ENCODE peak calls at places on chromosomes 12 and 14, in five cellular contexts. Z is astrocyte of the spinal cord, A is Calu3, L is neural crest cell, P is astrocyte of the cerebellum. E is an unnamed sample.

GRCh38 chr14:64706119-64706465 is 1.9 kb downstream of the PLEKHG3 start:
- DNase-seq in Z (no peak), A (no peak), L (no peak), P (no peak), E (no peak)

GRCh38 chr14:91185721-91186120 is 58.8 kb downstream of the GPR68 start:
- DNase-seq in Z (no peak), A (no peak), L (no peak), P (no peak), E (no peak)

GRCh38 chr12:8590842-8591545 is 21.7 kb downstream of the AICDA start:
- DNase-seq in Z (no peak), A (no peak), L (no peak), P (no peak), E (no peak)

GRCh38 chr12:6053541-6053940 is 70.9 kb downstream of the VWF start:
- DNase-seq in Z (no peak), A (peak), L (no peak), P (no peak), E (no peak)

GRCh38 chr12:89051065-89051677 is 301.1 kb downstream of the DUSP6 start:
- DNase-seq in Z (peak), A (peak), L (peak), P (peak), E (no peak)

GRCh38 chr12:71503579-71504470 is 64.2 kb downstream of the LGR5 start:
- DNase-seq in Z (no peak), A (no peak), L (no peak), P (peak), E (no peak)

GRCh38 chr12:22266101-22266500 is 68.4 kb downstream of the ST8SIA1 start:
- DNase-seq in Z (no peak), A (no peak), L (no peak), P (no peak), E (no peak)

GRCh38 chr12:5189173-5189572 is 145.5 kb downstream of the KCNA5 start:
- DNase-seq in Z (no peak), A (no peak), L (no peak), P (no peak), E (no peak)

GRCh38 chr14:49467091-49467490 is 119.1 kb downstream of the RPS29 start:
- DNase-seq in Z (no peak), A (no peak), L (no peak), P (no peak), E (no peak)

GRCh38 chr12:116726749-116727148 is 11.1 kb downstream of the SPRING1 start:
- DNase-seq in Z (no peak), A (no peak), L (no peak), P (no peak), E (no peak)

GRCh38 chr12:102568151-102568815 is 87.9 kb upstream of the IGF1 start:
- DNase-seq in Z (peak), A (no peak), L (no peak), P (no peak), E (no peak)

GRCh38 chr12:26271889-26272492 is 76.6 kb downstream of the SSPN start:
- DNase-seq in Z (peak), A (peak), L (no peak), P (peak), E (no peak)

GRCh38 chr14:68691031-68691864 is 101.6 kb downstream of the ZFP36L1 start:
- DNase-seq in Z (no peak), A (no peak), L (peak), P (no peak), E (no peak)

GRCh38 chr12:42692749-42693148 is 103.2 kb upstream of the PRICKLE1 start:
- DNase-seq in Z (no peak), A (no peak), L (no peak), P (no peak), E (no peak)

GRCh38 chr14:104933721-104934379 is 9.2 kb downstream of the PLD4 start:
- DNase-seq in Z (no peak), A (no peak), L (no peak), P (no peak), E (no peak)

GRCh38 chr12:93438266-93439050 is 3.3 kb downstream of the UBE2N start:
- DNase-seq in Z (no peak), A (no peak), L (no peak), P (no peak), E (no peak)

GRCh38 chr12:57739387-57739786 is 845 bp upstream of the AGAP2 start:
- DNase-seq in Z (no peak), A (no peak), L (no peak), P (no peak), E (no peak)

GRCh38 chr14:103207038-103207403 is 83.8 kb downstream of the TNFAIP2 start:
- DNase-seq in Z (no peak), A (peak), L (no peak), P (no peak), E (no peak)

GRCh38 chr12:644818-645552 is 18.3 kb downstream of the NINJ2 start:
- DNase-seq in Z (peak), A (no peak), L (no peak), P (peak), E (no peak)

GRCh38 chr12:76010732-76011458 is 20.7 kb downstream of the PHLDA1 start:
- DNase-seq in Z (peak), A (no peak), L (no peak), P (no peak), E (no peak)

GRCh38 chr12:45601888-45602287 is 127.6 kb upstream of the ARID2 start:
- DNase-seq in Z (no peak), A (no peak), L (no peak), P (no peak), E (no peak)

GRCh38 chr12:29732211-29732992 is 51.3 kb downstream of the TMTC1 start:
- DNase-seq in Z (peak), A (no peak), L (no peak), P (no peak), E (no peak)

GRCh38 chr14:105430535-105430934 is 10.9 kb downstream of the MTA1 start:
- DNase-seq in Z (peak), A (peak), L (no peak), P (peak), E (no peak)

GRCh38 chr12:123805119-123805518 is 43.0 kb downstream of the DNAH10 start:
- DNase-seq in Z (no peak), A (no peak), L (no peak), P (no peak), E (no peak)

GRCh38 chr14:93789366-93790130 is 1.3 kb upstream of the PRIMA1 start:
- DNase-seq in Z (no peak), A (no peak), L (no peak), P (no peak), E (no peak)

GRCh38 chr12:17062296-17063061 is 456.5 kb upstream of the LMO3 start:
- DNase-seq in Z (no peak), A (no peak), L (no peak), P (no peak), E (no peak)

GRCh38 chr14:104582649-104583048 is 3.1 kb downstream of the C14orf180 start:
- DNase-seq in Z (no peak), A (no peak), L (no peak), P (no peak), E (no peak)

GRCh38 chr12:18882690-18883089 is 144.8 kb downstream of the CAPZA3 start:
- DNase-seq in Z (no peak), A (no peak), L (no peak), P (no peak), E (no peak)

DNA sequence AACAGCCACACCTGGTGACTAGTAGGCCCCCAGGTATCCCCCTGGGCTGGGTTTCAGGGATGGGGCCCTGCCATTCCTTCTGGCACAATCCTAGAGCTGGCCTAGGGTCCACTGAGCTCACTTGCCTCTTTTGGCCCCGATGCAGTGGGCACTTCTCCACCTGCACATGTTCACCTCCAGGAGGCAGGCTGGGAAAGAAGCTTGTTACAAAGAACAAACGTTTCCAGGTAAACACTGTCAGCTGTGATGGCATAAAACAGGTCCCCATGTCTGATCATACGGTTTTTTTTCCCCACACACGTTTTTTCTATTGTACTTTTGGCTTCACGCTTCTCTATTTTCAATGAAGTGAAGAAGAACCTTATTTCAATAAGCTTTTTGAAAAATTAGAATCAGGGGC is 15.8 kb upstream of the HVCN1 start:
- DNase-seq in Z (no peak), A (peak), L (no peak), P (no peak), E (peak)
- TF ChIP-seq CTCF in Z (peak), A (no peak), L (peak), P (peak), E (peak)

GRCh38 chr14:36070056-36071043 is 106.2 kb downstream of the PTCSC3 start:
- DNase-seq in Z (peak), A (peak), L (peak), P (peak), E (peak)
- TF ChIP-seq CTCF in Z (peak), A (peak), L (peak), P (peak), E (peak)

GRCh38 chr14:78902010-78902623 is 731.9 kb downstream of the NRXN3 start:
- DNase-seq in Z (peak), A (peak), L (peak), P (peak), E (peak)

DNA sequence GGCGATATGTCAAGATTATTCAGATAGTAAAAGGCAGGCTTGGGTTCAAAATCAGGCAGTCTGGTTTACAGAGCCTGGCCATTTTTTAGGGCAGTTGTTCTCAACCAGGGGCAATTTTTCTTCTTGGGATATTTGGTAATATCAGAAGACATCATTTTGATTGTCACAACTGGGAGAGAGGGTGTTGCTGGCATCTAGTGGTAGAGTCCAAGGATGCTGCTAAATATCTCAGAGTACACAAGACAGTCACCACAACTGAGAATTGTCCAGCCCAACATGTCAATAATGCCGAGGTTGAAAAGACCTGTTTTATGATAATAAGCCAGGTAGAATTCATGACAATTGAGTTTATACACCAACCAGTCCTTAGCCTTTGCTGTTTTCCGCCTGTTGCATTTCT is 733.9 kb downstream of the NRXN3 start:
- DNase-seq in Z (no peak), A (no peak), L (no peak), P (no peak), E (no peak)
- TF ChIP-seq CTCF in Z (no peak), A (no peak), L (no peak), P (no peak), E (no peak)

DNA sequence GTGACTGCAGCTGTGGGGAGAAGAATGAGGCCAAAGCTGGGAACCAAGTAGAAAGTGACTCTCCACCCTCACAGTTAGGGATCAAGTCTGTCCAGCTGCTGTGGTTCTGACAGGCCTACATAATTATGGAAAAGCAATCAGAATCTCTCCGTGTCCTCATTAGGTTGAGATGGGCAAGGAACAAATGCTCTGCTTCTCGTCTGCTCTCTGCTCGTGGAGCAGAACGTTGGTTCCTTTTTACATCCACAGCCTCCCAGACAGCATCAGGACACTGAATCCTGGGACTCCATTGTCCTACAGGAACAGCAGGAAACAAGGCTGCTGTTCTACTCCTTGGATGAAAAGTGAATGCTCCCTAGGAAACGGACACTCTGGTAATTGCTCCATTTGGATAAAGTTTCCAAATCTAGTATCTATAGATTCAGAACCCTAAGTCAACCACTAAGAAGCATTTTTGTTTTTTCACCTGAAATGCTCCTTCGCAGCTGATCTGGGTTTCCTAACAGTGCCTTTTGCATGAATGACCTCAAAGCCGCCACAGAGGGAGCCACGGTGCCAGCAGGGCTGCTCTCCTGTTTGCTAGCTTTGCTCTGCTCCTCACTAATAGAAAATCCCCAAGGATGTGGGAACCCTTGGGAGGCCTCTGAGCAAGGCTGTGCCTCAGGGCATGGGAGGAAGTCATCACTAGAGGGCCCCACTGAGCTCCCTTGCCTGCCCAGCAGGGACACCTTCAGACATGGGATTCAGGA is 102.0 kb downstream of the EGLN3 start:
- DNase-seq in Z (peak), A (peak), L (peak), P (peak), E (peak)
- TF ChIP-seq CTCF in Z (peak), A (peak), L (peak), P (peak), E (peak)

GRCh38 chr12:64395739-64396138 is 5.2 kb upstream of the C12orf56 start:
- DNase-seq in Z (no peak), A (no peak), L (no peak), P (no peak), E (no peak)

GRCh38 chr12:64390275-64390851 is at the start of gene C12orf56:
- DNase-seq in Z (no peak), A (peak), L (peak), P (no peak), E (no peak)

GRCh38 chr12:64387201-64387816 is 3.2 kb downstream of the C12orf56 start:
- DNase-seq in Z (no peak), A (no peak), L (no peak), P (no peak), E (no peak)

GRCh38 chr12:64389154-64389553 is 1.4 kb downstream of the C12orf56 start:
- DNase-seq in Z (no peak), A (no peak), L (no peak), P (no peak), E (no peak)

GRCh38 chr12:64392221-64392620 is 1.7 kb upstream of the C12orf56 start:
- DNase-seq in Z (peak), A (peak), L (no peak), P (no peak), E (no peak)
- TF ChIP-seq CTCF in Z (peak), A (peak), L (peak), P (peak), E (peak)

E was measured in progenitor cell of endocrine pancreas.